ENCODE peak calls at places on chromosomes 5 and 9, in four cellular contexts. I is left ventricle myocardium inferior, T is A549, O is HepG2. U is an unnamed sample.
A peak's percentile ranks its signal among the peaks of the same experiment; 100 is the strongest.

GRCh38 chr9:93818795-93819472 is 136.2 kb downstream of the BARX1 start:
- DNase-seq in I (no peak), T (no peak), O (no peak), U (peak; percentile 41)

GRCh38 chr5:10301842-10302610 is 5.7 kb downstream of the CMBL start:
- DNase-seq in I (peak; percentile 86), T (peak; percentile 70), O (no peak), U (peak; percentile 93)

GRCh38 chr9:80932181-80932580 is 757.2 kb downstream of the TLE1 start:
- DNase-seq in I (no peak), T (no peak), O (no peak), U (no peak)

GRCh38 chr5:113050606-113051391 is 74.2 kb downstream of the DCP2 start:
- DNase-seq in I (no peak), T (no peak), O (no peak), U (no peak)

GRCh38 chr5:159442210-159442850 is 112.0 kb upstream of the IL12B start:
- DNase-seq in I (peak; percentile 42), T (no peak), O (no peak), U (no peak)

GRCh38 chr9:21836437-21837161 is 34.2 kb downstream of the MTAP start:
- DNase-seq in I (no peak), T (no peak), O (peak; percentile 34), U (no peak)

GRCh38 chr5:17186271-17186670 is 31.2 kb upstream of the BASP1 start:
- DNase-seq in I (no peak), T (no peak), O (no peak), U (no peak)

GRCh38 chr9:90012825-90013425 is 408.1 kb downstream of the GADD45G start:
- DNase-seq in I (no peak), T (no peak), O (no peak), U (no peak)

GRCh38 chr5:34538026-34538672 is 118.0 kb upstream of the RAI14 start:
- DNase-seq in I (no peak), T (no peak), O (no peak), U (peak; percentile 69)

GRCh38 chr5:142727736-142728047 is 41.8 kb upstream of the FGF1 start:
- DNase-seq in I (no peak), T (no peak), O (no peak), U (no peak)

GRCh38 chr9:128149951-128150593 is 819 bp downstream of the LCN2 start:
- DNase-seq in I (no peak), T (no peak), O (no peak), U (no peak)

GRCh38 chr5:84372066-84372700 is 12.5 kb downstream of the EDIL3 start:
- DNase-seq in I (no peak), T (no peak), O (no peak), U (no peak)

GRCh38 chr5:151048526-151048925 is 28.1 kb downstream of the GPX3 start:
- DNase-seq in I (no peak), T (peak; percentile 43), O (no peak), U (no peak)

GRCh38 chr5:11504794-11505193 is 399.5 kb downstream of the CTNND2 start:
- DNase-seq in I (no peak), T (no peak), O (no peak), U (no peak)

GRCh38 chr9:36207016-36207415 is 16.3 kb downstream of the CLTA start:
- DNase-seq in I (no peak), T (no peak), O (no peak), U (no peak)

GRCh38 chr9:79129865-79130480 is 441.8 kb upstream of the TLE4 start:
- DNase-seq in I (peak; percentile 23), T (peak; percentile 61), O (peak; percentile 1), U (no peak)

GRCh38 chr5:132030610-132031009 is 19.2 kb upstream of the ACSL6 start:
- DNase-seq in I (no peak), T (no peak), O (no peak), U (no peak)

GRCh38 chr9:132730054-132731033 is 60.1 kb downstream of the GTF3C4 start:
- DNase-seq in I (no peak), T (no peak), O (no peak), U (no peak)

GRCh38 chr9:138024831-138025291 is 147.3 kb downstream of the CACNA1B start:
- DNase-seq in I (no peak), T (no peak), O (no peak), U (no peak)

GRCh38 chr5:120604898-120605297 is 140.8 kb downstream of the PRR16 start:
- DNase-seq in I (no peak), T (peak; percentile 6), O (no peak), U (no peak)

GRCh38 chr5:68057186-68057585 is 158.4 kb upstream of the PIK3R1 start:
- DNase-seq in I (no peak), T (no peak), O (no peak), U (no peak)

GRCh38 chr5:93192107-93192506 is 388.9 kb downstream of the NR2F1-AS1 start:
- DNase-seq in I (no peak), T (peak; percentile 68), O (peak; percentile 71), U (no peak)

GRCh38 chr5:142012792-142013388 is at the start of gene GNPDA1:
- DNase-seq in I (peak; percentile 85), T (peak; percentile 70), O (peak; percentile 50), U (peak; percentile 93)

GRCh38 chr5:54285573-54286124 is 24.7 kb downstream of the ARL15 start:
- DNase-seq in I (no peak), T (no peak), O (no peak), U (no peak)

GRCh38 chr9:2889023-2889422 is 45.1 kb upstream of the PUM3 start:
- DNase-seq in I (no peak), T (no peak), O (no peak), U (no peak)

GRCh38 chr5:155010881-155011280 is 2.7 kb upstream of the KIF4B start:
- DNase-seq in I (no peak), T (no peak), O (no peak), U (no peak)

GRCh38 chr5:149425729-149426128 is 46.6 kb upstream of the IL17B start:
- DNase-seq in I (no peak), T (no peak), O (no peak), U (no peak)

GRCh38 chr9:20373263-20373662 is 249.0 kb downstream of the MLLT3 start:
- DNase-seq in I (no peak), T (no peak), O (no peak), U (no peak)

GRCh38 chr5:142540774-142541466 is 145.0 kb downstream of the FGF1 start:
- DNase-seq in I (peak; percentile 66), T (no peak), O (no peak), U (no peak)

GRCh38 chr5:172872997-172873491 is 39.0 kb downstream of the ERGIC1 start:
- DNase-seq in I (peak; percentile 85), T (no peak), O (no peak), U (no peak)

GRCh38 chr5:96816991-96817390 is 9.2 kb upstream of the ERAP1 start:
- DNase-seq in I (no peak), T (no peak), O (no peak), U (no peak)

GRCh38 chr5:103562084-103562452 is 521 bp downstream of the NUDT12 start:
- DNase-seq in I (no peak), T (no peak), O (no peak), U (no peak)

GRCh38 chr5:178077751-178078150 is 35.6 kb upstream of the N4BP3 start:
- DNase-seq in I (no peak), T (no peak), O (peak; percentile 15), U (no peak)

GRCh38 chr5:93790401-93790800 is 49.0 kb upstream of the POU5F2 start:
- DNase-seq in I (no peak), T (no peak), O (no peak), U (no peak)

GRCh38 chr9:114107286-114108001 is 8.4 kb upstream of the KIF12 start:
- DNase-seq in I (no peak), T (no peak), O (no peak), U (peak; percentile 34)

GRCh38 chr5:55037046-55037771 is 13.2 kb downstream of the GZMK start:
- DNase-seq in I (no peak), T (peak; percentile 2), O (no peak), U (no peak)

GRCh38 chr9:87503970-87504369 is 6.3 kb downstream of the DAPK1 start:
- DNase-seq in I (no peak), T (no peak), O (peak; percentile 10), U (no peak)

GRCh38 chr5:147690595-147690994 is 91.9 kb downstream of the JAKMIP2 start:
- DNase-seq in I (no peak), T (peak; percentile 13), O (peak; percentile 25), U (no peak)

GRCh38 chr9:82382887-82383616 is 394.5 kb downstream of the SPATA31D1 start:
- DNase-seq in I (no peak), T (no peak), O (no peak), U (no peak)

GRCh38 chr9:134640491-134641172 is 971 bp upstream of the COL5A1 start:
- DNase-seq in I (no peak), T (no peak), O (no peak), U (no peak)
- H3K4me3 ChIP-seq in I (peak overlapping the region; percentile 80), T (peak overlapping the region; percentile 73), O (no peak overlapping the region), U (peak overlapping the region; percentile 54)

GRCh38 chr5:126794157-126794828 is 17.4 kb downstream of the LMNB1 start:
- DNase-seq in I (no peak), T (no peak), O (no peak), U (no peak)

GRCh38 chr5:126793097-126793496 is 16.2 kb downstream of the LMNB1 start:
- DNase-seq in I (no peak), T (no peak), O (no peak), U (no peak)
- H3K27ac ChIP-seq in I (no peak overlapping the region), T (no peak overlapping the region), O (no peak overlapping the region), U (no peak overlapping the region)

GRCh38 chr9:124419832-124420489 is 4.7 kb upstream of the PSMB7 start:
- DNase-seq in I (no peak), T (no peak), O (no peak), U (no peak)
- TF ChIP-seq CTCF in I (peak; percentile 38), T (no peak), O (no peak), U (peak; percentile 23)

GRCh38 chr5:82334856-82335255 is 56.7 kb upstream of the RPS23 start:
- DNase-seq in I (no peak), T (no peak), O (no peak), U (no peak)
- H3K4me3 ChIP-seq in I (no peak overlapping the region), T (no peak overlapping the region), O (no peak overlapping the region), U (no peak overlapping the region)

DNA sequence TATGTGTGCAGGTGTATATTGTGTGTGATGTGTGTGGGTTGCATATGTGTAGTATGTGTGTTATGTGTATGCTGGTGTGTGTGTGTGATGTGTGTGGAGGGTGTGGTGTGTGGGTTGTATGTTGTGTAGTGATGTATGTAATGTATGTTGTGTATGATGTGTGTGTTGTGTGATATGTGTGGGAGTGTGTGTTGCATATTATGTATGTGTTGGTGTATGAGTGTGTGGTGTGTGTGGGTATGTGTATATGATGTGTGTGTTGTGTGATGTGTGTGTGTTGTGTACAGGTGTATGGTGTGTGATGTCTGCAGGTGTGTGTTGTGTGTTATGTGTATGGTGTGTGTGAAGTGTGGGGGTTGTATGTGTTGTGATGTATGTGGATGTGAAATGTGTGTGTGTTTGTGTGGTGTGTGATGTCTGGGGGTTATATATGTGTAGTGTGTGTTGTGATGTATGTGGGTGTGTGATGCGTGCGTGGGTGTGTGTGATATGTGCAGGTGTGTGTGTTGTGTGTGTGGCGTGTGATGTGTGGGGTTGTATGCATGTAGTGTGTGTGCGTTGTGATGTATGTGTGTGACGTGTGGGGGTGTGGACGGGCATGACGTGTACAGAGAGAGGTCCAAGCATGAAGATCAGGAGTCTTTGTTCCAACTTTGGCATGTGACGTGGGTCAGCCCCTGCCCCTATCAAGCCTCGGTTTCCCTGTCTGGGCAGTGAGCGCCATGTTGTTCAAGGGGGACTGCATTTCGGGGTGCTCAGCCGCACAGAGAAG is 8.5 kb upstream of the CRB2 start:
- DNase-seq in I (no peak), T (peak; percentile 32), O (no peak), U (no peak)
- H3K27ac ChIP-seq in I (no peak overlapping the region), T (peak overlapping the region; percentile 47), O (no peak overlapping the region), U (no peak overlapping the region)

U was measured in upper lobe of right lung.